ENCODE peak calls at places on chromosomes 7 and 10, in seven cellular contexts. X is GM23338, M is choroid plexus epithelial cell, W is body of pancreas, Q is cardiac muscle cell, I is right lobe of liver, O is mesothelial cell of epicardium. R is an unnamed sample.

GRCh38 chr7:131383417-131383816 is 55.7 kb downstream of the MKLN1 start:
- DNase-seq in O (no peak), Q (no peak), M (peak), W (no peak), X (no peak), I (no peak), R (no peak)

GRCh38 chr10:73810735-73811465 is 498 bp downstream of the NDST2 start:
- DNase-seq in M (peak), O (no peak), Q (peak), I (peak), W (no peak), X (peak), R (no peak)

GRCh38 chr7:24075426-24075810 is 208.6 kb upstream of the NPY start:
- DNase-seq in M (no peak), I (no peak), X (no peak), Q (no peak), W (no peak), O (no peak), R (no peak)

GRCh38 chr7:66693331-66693730 is 47.2 kb upstream of the RABGEF1 start:
- DNase-seq in W (no peak), O (no peak), X (no peak), M (no peak), Q (no peak), I (no peak), R (no peak)

GRCh38 chr7:12690041-12690878 is 2.8 kb downstream of the ARL4A start:
- DNase-seq in M (no peak), I (no peak), Q (no peak), W (no peak), X (no peak), O (no peak), R (no peak)

GRCh38 chr10:24344279-24344678 is 135.3 kb downstream of the KIAA1217 start:
- DNase-seq in I (no peak), Q (no peak), X (no peak), O (no peak), W (peak), M (peak), R (no peak)

GRCh38 chr7:73906874-73907273 is 45.9 kb downstream of the TMEM270 start:
- DNase-seq in W (no peak), M (no peak), I (no peak), O (no peak), X (no peak), Q (no peak), R (no peak)

GRCh38 chr10:112124859-112125258 is 58.7 kb downstream of the GPAM start:
- DNase-seq in X (no peak), M (no peak), I (no peak), O (no peak), W (no peak), Q (no peak), R (no peak)

GRCh38 chr7:101195884-101196283 is 5.0 kb downstream of the MOGAT3 start:
- DNase-seq in X (no peak), W (no peak), Q (no peak), M (no peak), O (no peak), I (no peak), R (no peak)

GRCh38 chr10:75744242-75744641 is 312.8 kb downstream of the LRMDA start:
- DNase-seq in Q (no peak), X (no peak), I (no peak), M (no peak), O (no peak), W (no peak), R (no peak)

GRCh38 chr10:99421233-99421739 is 9.1 kb downstream of the GOT1 start:
- DNase-seq in X (no peak), I (no peak), O (no peak), Q (no peak), M (no peak), W (no peak), R (no peak)

GRCh38 chr10:11036424-11037011 is 18.8 kb downstream of the CELF2 start:
- DNase-seq in X (peak), I (no peak), W (peak), Q (peak), M (peak), O (no peak), R (no peak)

GRCh38 chr7:159027091-159027802 is 117.4 kb downstream of the VIPR2 start:
- DNase-seq in Q (no peak), M (peak), I (no peak), W (no peak), O (no peak), X (no peak), R (no peak)

GRCh38 chr10:27225011-27225590 is 15.5 kb downstream of the ACBD5 start:
- DNase-seq in Q (no peak), X (no peak), O (no peak), W (no peak), M (no peak), I (no peak), R (no peak)

GRCh38 chr10:580796-581195 is 108.7 kb downstream of the DIP2C start:
- DNase-seq in M (peak), W (no peak), O (no peak), I (no peak), X (no peak), Q (no peak), R (no peak)

GRCh38 chr7:38222481-38223096 is 44.5 kb downstream of the STARD3NL start:
- DNase-seq in Q (peak), O (no peak), X (peak), I (no peak), W (peak), M (peak), R (no peak)

GRCh38 chr7:101547022-101547915 is 81.8 kb downstream of the MYL10 start:
- DNase-seq in W (no peak), Q (no peak), O (no peak), X (no peak), M (no peak), I (peak), R (no peak)

GRCh38 chr10:129853236-129853946 is 110.7 kb downstream of the EBF3 start:
- DNase-seq in O (no peak), Q (no peak), X (no peak), W (peak), I (no peak), M (peak), R (no peak)

GRCh38 chr10:88831709-88832108 is 19.9 kb downstream of the ANKRD22 start:
- DNase-seq in M (no peak), W (no peak), I (no peak), X (no peak), Q (no peak), O (no peak), R (no peak)

GRCh38 chr7:94888542-94888941 is 18.9 kb upstream of the PPP1R9A start:
- DNase-seq in I (no peak), Q (peak), M (peak), W (peak), O (no peak), X (peak), R (no peak)

GRCh38 chr7:54394877-54395276 is 147.3 kb upstream of the VSTM2A start:
- DNase-seq in I (no peak), Q (no peak), W (no peak), X (no peak), M (no peak), O (no peak), R (no peak)

GRCh38 chr7:5629941-5630340 is 151.5 kb downstream of the RNF216 start:
- DNase-seq in X (no peak), I (no peak), Q (no peak), M (peak), O (no peak), W (no peak), R (no peak)

GRCh38 chr10:541750-542371 is 147.6 kb downstream of the DIP2C start:
- DNase-seq in I (no peak), X (no peak), M (no peak), Q (no peak), W (no peak), O (no peak), R (no peak)

DNA sequence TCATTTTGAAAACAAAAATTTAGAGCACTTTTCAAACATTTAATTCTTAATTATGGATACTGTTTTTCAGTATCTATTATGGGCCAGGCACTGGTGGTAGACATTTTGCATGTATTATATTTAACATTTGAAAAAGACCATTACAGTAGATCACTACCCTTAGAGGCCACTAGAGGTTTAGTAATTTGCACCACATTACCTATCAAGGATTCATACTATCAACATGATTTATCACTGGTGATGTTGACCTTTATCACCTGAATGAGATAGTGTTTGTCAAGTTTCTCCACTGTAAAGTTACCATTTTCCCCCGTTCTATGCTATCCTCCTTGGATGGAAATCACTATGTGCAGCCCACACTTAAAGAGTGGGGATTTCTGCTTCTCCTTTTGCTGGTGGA is 4.4 kb upstream of the SNX13 start:
- DNase-seq in Q (no peak), I (no peak), M (no peak), O (no peak), X (no peak), W (no peak), R (no peak)
- TF ChIP-seq CTCF in Q (no peak), I (no peak), M (no peak), O (no peak), X (no peak), W (no peak), R (no peak)

DNA sequence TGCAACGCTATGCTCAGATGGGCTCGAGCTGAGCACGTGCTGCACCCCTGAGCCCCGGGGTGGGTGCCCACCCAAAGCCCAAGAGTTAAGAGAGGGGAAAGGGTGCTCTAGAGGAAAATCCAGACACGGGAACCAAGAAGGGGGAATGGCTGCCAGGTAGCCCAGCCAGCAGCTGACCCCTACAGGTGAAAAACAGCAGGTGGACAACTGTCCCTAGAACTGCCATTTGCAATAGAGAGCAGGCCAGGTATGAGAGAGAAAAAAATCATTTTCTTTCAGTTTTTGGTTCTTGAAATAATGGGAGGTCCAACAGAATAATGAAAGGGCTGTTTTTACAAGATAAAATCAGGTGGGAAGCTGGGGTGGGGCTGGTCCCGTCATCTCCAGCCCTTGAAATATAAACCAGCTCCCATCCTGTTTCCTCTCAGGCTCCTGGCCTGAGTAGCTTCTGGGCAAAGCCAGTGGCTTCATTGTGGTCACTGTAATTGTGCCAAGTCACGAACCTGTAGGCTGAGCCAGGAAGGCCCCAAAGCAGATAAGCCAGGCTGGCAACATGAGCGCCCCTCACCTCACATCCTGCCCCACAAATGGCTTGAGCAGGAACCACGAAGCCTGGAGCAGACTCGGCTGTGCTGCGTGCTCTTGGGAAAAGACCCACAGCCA is 257.8 kb downstream of the SNX10 start:
- DNase-seq in O (no peak), M (no peak), W (peak), X (no peak), I (no peak), Q (no peak), R (no peak)
- TF ChIP-seq CTCF in O (no peak), M (no peak), W (no peak), X (peak), I (no peak), Q (no peak), R (no peak)

GRCh38 chr10:58414270-58415041 is 29.2 kb downstream of the TFAM start:
- DNase-seq in X (peak), O (no peak), Q (peak), I (no peak), M (peak), W (peak), R (no peak)

GRCh38 chr10:58415757-58416156 is 30.5 kb downstream of the TFAM start:
- DNase-seq in Q (no peak), M (no peak), O (no peak), X (no peak), I (no peak), W (no peak), R (no peak)

GRCh38 chr10:58409956-58410610 is 24.9 kb downstream of the TFAM start:
- DNase-seq in Q (no peak), O (no peak), I (no peak), M (no peak), W (no peak), X (no peak), R (no peak)

GRCh38 chr10:58412502-58412961 is 27.3 kb downstream of the TFAM start:
- DNase-seq in W (no peak), Q (no peak), M (peak), X (peak), I (no peak), O (no peak), R (no peak)
- TF ChIP-seq CTCF in W (no peak), Q (peak), M (peak), X (peak), I (no peak), O (no peak), R (no peak)

DNA sequence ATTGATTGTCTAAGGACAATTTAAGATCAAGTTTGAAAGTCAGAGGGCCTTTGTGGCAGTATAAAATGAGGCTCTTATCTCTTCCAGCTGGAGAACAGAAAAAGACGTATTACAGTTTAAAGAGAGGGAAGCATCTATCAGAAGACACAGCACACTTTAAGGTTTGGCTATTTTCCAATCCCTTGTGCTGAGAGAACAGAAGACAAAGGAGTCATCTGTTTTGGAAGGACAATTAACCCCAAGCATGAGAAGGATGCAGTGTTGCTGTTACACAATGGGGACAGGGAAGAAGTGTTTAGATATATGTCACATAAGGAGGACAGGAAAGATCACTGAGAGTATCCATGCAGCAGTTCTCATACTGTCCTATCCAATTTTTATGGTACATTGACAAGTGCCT is 1224.2 kb upstream of the SORCS1 start:
- DNase-seq in I (no peak), W (no peak), Q (no peak), M (no peak), X (no peak), O (no peak), R (no peak)
- TF ChIP-seq CTCF in I (no peak), W (no peak), Q (no peak), M (no peak), X (no peak), O (no peak), R (no peak)

GRCh38 chr10:72567884-72568283 is 58.0 kb downstream of the MICU1 start:
- DNase-seq in M (peak), O (no peak), X (peak), Q (peak), W (no peak), I (no peak), R (no peak)
- TF ChIP-seq CTCF in M (peak), O (no peak), X (peak), Q (peak), W (no peak), I (peak), R (peak)

GRCh38 chr7:148260605-148261004 is 330.0 kb upstream of the C7orf33 start:
- DNase-seq in W (peak), X (no peak), M (peak), O (no peak), Q (no peak), I (no peak), R (no peak)

GRCh38 chr7:148253629-148254028 is 336.9 kb upstream of the C7orf33 start:
- DNase-seq in O (no peak), I (no peak), W (no peak), X (no peak), M (no peak), Q (no peak), R (no peak)

GRCh38 chr7:148256433-148256832 is 334.1 kb upstream of the C7orf33 start:
- DNase-seq in W (no peak), O (no peak), X (no peak), Q (no peak), I (no peak), M (no peak), R (no peak)

DNA sequence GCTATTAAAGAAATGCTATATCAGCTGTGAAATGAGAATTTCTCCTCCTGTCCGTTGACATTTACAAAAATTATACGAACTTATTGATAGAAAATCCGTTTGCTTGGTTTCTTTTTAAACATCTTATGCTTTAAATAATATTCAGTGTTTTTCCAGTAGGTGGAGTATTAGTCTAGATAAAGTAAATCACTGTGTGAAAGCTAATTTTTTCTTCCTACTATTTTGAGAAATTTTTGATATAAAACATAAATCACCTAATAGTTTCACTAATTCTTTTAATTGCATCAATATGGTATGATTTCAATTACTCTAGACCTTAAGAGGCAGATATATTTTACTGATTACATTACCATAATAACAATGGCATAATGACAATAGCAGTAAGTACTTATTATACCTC is 335.2 kb upstream of the C7orf33 start:
- DNase-seq in W (no peak), Q (no peak), I (no peak), O (no peak), M (no peak), X (no peak), R (no peak)
- TF ChIP-seq CTCF in W (peak), Q (peak), I (peak), O (peak), M (peak), X (no peak), R (peak)

R was measured in D721Med.